ENCODE peak calls at places on chromosomes 13 and 19, in five cellular contexts. I, S, Z, Q and G are unnamed samples.

GRCh38 chr19:50669319-50670101 is 20.3 kb downstream of the C19orf81 start:
- DNase-seq in S (no peak), Z (no peak), Q (peak), I (peak), G (no peak)

GRCh38 chr19:19410553-19411550 is 5.4 kb downstream of the GATAD2A start:
- DNase-seq in Q (peak), S (no peak), Z (no peak), I (no peak), G (no peak)

GRCh38 chr13:79340490-79340889 is 65.6 kb downstream of the RBM26 start:
- DNase-seq in Z (no peak), S (no peak), Q (no peak), I (no peak), G (no peak)

GRCh38 chr19:34482380-34483250 is 1.1 kb downstream of the WTIP start:
- DNase-seq in S (no peak), Q (no peak), I (no peak), Z (no peak), G (no peak)

GRCh38 chr13:63396746-63397145 is 1981.1 kb upstream of the PCDH20 start:
- DNase-seq in I (no peak), S (no peak), Q (no peak), Z (no peak), G (no peak)

GRCh38 chr19:15222738-15223648 is 9.3 kb downstream of the EPHX3 start:
- DNase-seq in S (peak), Z (peak), I (peak), Q (peak), G (peak)

GRCh38 chr19:35790981-35791813 is 15.8 kb downstream of the ARHGAP33 start:
- DNase-seq in Z (peak), Q (no peak), S (no peak), I (no peak), G (no peak)

GRCh38 chr19:35901854-35902661 is at the start of gene HCST:
- DNase-seq in Q (peak), S (no peak), I (no peak), Z (no peak), G (no peak)

GRCh38 chr13:53004605-53005004 is 24.0 kb upstream of the OLFM4 start:
- DNase-seq in I (no peak), Q (no peak), Z (no peak), S (no peak), G (no peak)

GRCh38 chr13:93364166-93364565 is 137.6 kb downstream of the GPC6 start:
- DNase-seq in S (no peak), Q (no peak), I (no peak), Z (no peak), G (no peak)

GRCh38 chr19:36573948-36574726 is 1.0 kb upstream of the ZNF529 start:
- DNase-seq in Q (no peak), S (no peak), Z (no peak), I (no peak), G (no peak)

GRCh38 chr19:51311388-51312257 is at the start of gene IGLON5:
- DNase-seq in Z (no peak), Q (no peak), I (no peak), S (no peak), G (no peak)

GRCh38 chr13:100214886-100215285 is 126.0 kb downstream of the PCCA start:
- DNase-seq in S (no peak), Z (no peak), I (no peak), Q (no peak), G (no peak)

GRCh38 chr19:39224910-39225309 is 19.9 kb downstream of the IFNL3 start:
- DNase-seq in Q (no peak), Z (no peak), I (no peak), S (no peak), G (no peak)

GRCh38 chr19:48117515-48118330 is 7.1 kb upstream of the PLA2G4C start:
- DNase-seq in S (no peak), Q (no peak), Z (no peak), I (no peak), G (no peak)

GRCh38 chr13:76715043-76715442 is 171.2 kb downstream of the KCTD12 start:
- DNase-seq in I (no peak), Q (no peak), S (no peak), Z (no peak), G (no peak)